ENCODE peak calls at places on chromosome 15, in eight cellular contexts. G is activated CD8-positive, alpha-beta memory T cell treated with anti-CD3 and anti-CD28 coated beads for 48 hours; U is SW480; H is T-helper 17 cell; W is activated gamma-delta T cell treated with Interleukin-2 at 50 U/mL for 16 hours; R is HEK293T; E is AG09309; P is non-pigmented ciliary epithelial cell. Q is an unnamed sample.

GRCh38 chr15:76285241-76285825 is 25.9 kb downstream of the ETFA start:
- DNase-seq in P (no peak), U (peak), W (no peak), G (no peak), E (no peak), H (no peak), R (no peak), Q (no peak)

GRCh38 chr15:28942046-28942445 is 56.3 kb downstream of the APBA2 start:
- DNase-seq in P (no peak), R (no peak), G (no peak), W (peak), E (no peak), H (no peak), U (no peak), Q (no peak)

GRCh38 chr15:90095521-90095959 is 6.7 kb downstream of the IDH2 start:
- DNase-seq in P (no peak), U (peak), H (no peak), R (no peak), G (no peak), W (peak), E (no peak), Q (no peak)

GRCh38 chr15:37709669-37710068 is 224.8 kb upstream of the TMCO5A start:
- DNase-seq in P (no peak), R (no peak), E (no peak), H (no peak), W (no peak), G (no peak), U (no peak), Q (no peak)

GRCh38 chr15:42721016-42721415 is 15.9 kb downstream of the CDAN1 start:
- DNase-seq in R (no peak), E (no peak), H (no peak), P (no peak), G (no peak), U (no peak), W (no peak), Q (no peak)

GRCh38 chr15:79172801-79173460 is 82.4 kb upstream of the RASGRF1 start:
- DNase-seq in W (no peak), E (no peak), U (no peak), G (no peak), H (no peak), R (no peak), P (no peak), Q (no peak)

GRCh38 chr15:90869140-90869541 is 753 bp downstream of the FURIN start:
- DNase-seq in E (no peak), G (no peak), P (no peak), R (no peak), W (no peak), U (no peak), H (no peak), Q (no peak)

GRCh38 chr15:79853492-79854328 is 43.1 kb downstream of the MTHFS start:
- DNase-seq in U (peak), R (peak), P (peak), E (peak), H (peak), W (peak), G (no peak), Q (peak)

GRCh38 chr15:70584838-70585706 is 178.3 kb downstream of the UACA start:
- DNase-seq in R (peak), E (no peak), W (peak), U (peak), H (peak), P (no peak), G (peak), Q (no peak)

GRCh38 chr15:93087825-93088199 is 1.2 kb downstream of the RGMA start:
- DNase-seq in P (peak), W (peak), R (peak), G (peak), E (no peak), U (peak), H (no peak), Q (no peak)

GRCh38 chr15:27339138-27339537 is 368.2 kb downstream of the GABRG3 start:
- DNase-seq in W (no peak), G (no peak), H (no peak), U (peak), R (no peak), E (no peak), P (no peak), Q (no peak)

GRCh38 chr15:90493647-90494046 is 36.1 kb upstream of the CRTC3 start:
- DNase-seq in E (no peak), H (no peak), W (no peak), P (no peak), G (no peak), U (no peak), R (no peak), Q (no peak)

Q was measured in anterior cingulate cortex.